ENCODE peak calls at places on chromosomes 12 and 14, in seven cellular contexts. O is A549, K is ovary, G is K562, D is transverse colon, R is esophagus muscularis mucosa, N is GM12878. F is an unnamed sample.

GRCh38 chr12:5525783-5526367 is 94.0 kb downstream of the NTF3 start:
- DNase-seq in K (no peak), N (no peak), R (peak), G (no peak), O (no peak), D (no peak), F (no peak)

GRCh38 chr12:12779529-12779928 is 5.9 kb upstream of the APOLD1 start:
- DNase-seq in G (no peak), O (peak), D (no peak), N (no peak), R (no peak), K (no peak), F (no peak)

GRCh38 chr12:51075390-51075789 is 8.0 kb downstream of the CSRNP2 start:
- DNase-seq in D (no peak), O (no peak), K (no peak), G (no peak), R (no peak), N (no peak), F (no peak)

GRCh38 chr14:106875503-106875902 is 1349.1 kb downstream of the TMEM121 start:
- DNase-seq in K (peak), N (no peak), G (no peak), R (no peak), O (no peak), D (peak), F (no peak)

GRCh38 chr12:128784030-128784770 is 39.6 kb downstream of the SLC15A4 start:
- DNase-seq in N (no peak), K (no peak), G (no peak), R (no peak), O (no peak), D (no peak), F (no peak)

GRCh38 chr14:77339407-77339806 is 18.6 kb downstream of the GSTZ1 start:
- DNase-seq in N (no peak), G (no peak), K (no peak), R (no peak), D (no peak), O (no peak), F (no peak)

GRCh38 chr12:75086086-75087038 is 123.3 kb downstream of the KCNC2 start:
- DNase-seq in N (no peak), R (no peak), D (no peak), O (no peak), G (no peak), K (no peak), F (no peak)

GRCh38 chr12:53044052-53044581 is 5.7 kb upstream of the TNS2 start:
- DNase-seq in N (no peak), D (no peak), K (peak), R (no peak), G (peak), O (no peak), F (no peak)

GRCh38 chr14:69288001-69288771 is 28.2 kb downstream of the GALNT16 start:
- DNase-seq in N (no peak), G (peak), K (peak), O (peak), D (peak), R (no peak), F (peak)

GRCh38 chr14:68172664-68173063 is 353.1 kb downstream of the RAD51B start:
- DNase-seq in G (no peak), R (no peak), K (no peak), O (peak), N (peak), D (no peak), F (no peak)

DNA sequence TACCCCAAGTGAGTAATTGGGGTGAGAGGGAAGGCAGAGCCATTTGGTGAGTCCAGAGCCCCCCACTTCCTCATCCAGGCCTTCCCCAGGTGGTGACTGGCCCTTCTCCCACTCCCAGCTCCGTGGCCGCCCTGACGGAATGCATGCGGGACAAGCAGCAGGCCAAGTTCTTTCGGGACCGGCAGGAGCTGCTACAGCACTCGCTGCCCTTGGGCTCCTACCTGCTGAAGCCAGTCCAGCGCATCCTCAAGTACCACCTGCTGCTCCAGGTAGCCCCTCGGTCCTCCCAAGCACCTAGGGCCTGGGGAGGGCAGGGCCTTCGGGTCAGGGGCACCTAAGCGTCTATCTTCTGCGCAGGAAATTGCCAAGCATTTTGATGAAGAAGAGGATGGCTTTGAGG is 26.5 kb downstream of the PLEKHG3 start:
- DNase-seq in G (no peak), O (no peak), N (no peak), K (no peak), R (no peak), D (no peak), F (no peak)
- H3K27ac ChIP-seq in G (no peak), O (no peak), N (no peak), K (no peak), R (no peak), D (no peak), F (no peak)

GRCh38 chr12:132377147-132377546 is 47.8 kb upstream of the GALNT9 start:
- DNase-seq in N (no peak), R (no peak), G (no peak), D (no peak), O (no peak), K (no peak), F (no peak)
- TF ChIP-seq CTCF in N (no peak), R (no peak), G (no peak), D (no peak), O (no peak), K (no peak), F (no peak)

GRCh38 chr12:103929909-103930786 is at the start of gene HSP90B1:
- DNase-seq in K (peak), N (peak), O (peak), D (peak), R (peak), G (peak), F (peak)
- TF ChIP-seq EP300 in K (no peak), N (peak), O (no peak), D (no peak), R (no peak), G (no peak), F (no peak)

DNA sequence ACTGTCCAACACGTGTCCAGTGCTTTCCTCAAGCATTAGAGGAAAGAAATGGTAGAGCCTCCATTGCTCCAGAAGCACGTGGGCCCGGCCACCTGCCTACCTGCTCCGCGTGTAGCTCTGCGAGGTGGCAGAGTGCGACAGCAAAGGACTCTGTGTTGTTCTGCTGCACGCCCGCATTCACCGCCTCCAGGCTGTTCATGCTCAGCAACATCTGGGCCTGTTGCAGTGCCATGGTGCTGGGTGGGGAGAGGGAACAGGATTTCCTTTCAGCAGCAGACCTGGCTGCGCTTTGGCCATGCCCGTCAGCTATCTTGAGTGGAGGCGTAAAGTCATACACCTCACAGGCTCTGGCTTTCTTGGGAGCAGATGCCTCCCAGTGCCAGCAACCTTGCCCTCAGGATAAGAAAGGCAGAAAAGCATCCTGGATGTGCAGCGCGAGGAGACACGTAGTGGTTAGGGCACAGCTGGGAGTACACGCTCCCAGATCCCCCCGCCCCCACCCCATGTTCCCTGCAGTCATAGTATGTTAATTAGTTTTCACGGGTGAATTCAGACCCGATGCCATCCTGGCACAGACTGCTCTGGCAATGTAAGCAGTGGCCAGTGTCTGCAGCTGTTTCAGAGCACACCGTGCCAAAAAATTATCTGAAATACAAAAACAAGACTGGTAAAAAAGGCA is 25.1 kb downstream of the ANAPC5 start:
- DNase-seq in K (no peak), O (no peak), N (no peak), R (no peak), G (no peak), D (no peak), F (no peak)
- H3K27ac ChIP-seq in K (no peak), O (no peak), N (no peak), R (no peak), G (no peak), D (no peak), F (no peak)

DNA sequence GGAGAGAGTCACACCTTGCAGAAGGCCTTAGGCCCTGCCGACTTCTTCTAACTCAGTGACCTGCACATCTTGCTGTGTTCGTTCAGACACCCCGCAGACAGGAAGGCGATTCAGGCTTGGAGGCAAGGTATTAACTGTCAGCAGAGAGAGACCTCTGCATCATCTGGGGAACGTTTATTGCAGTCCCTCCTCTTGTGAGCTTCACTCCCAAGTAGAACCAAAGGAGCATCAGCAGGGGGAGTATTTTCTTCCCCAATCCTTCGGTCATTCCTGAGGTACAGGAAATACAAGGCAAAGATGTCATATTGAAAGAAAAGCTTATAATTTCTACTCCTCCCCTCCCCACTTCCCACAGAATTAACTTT is 217.9 kb downstream of the CRADD start:
- DNase-seq in K (no peak), D (no peak), O (no peak), N (no peak), G (no peak), R (no peak), F (no peak)
- TF ChIP-seq CTCF in K (no peak), D (no peak), O (no peak), N (no peak), G (no peak), R (no peak), F (no peak)